ENCODE peak calls at places on chromosomes 7 and 10, in eight cellular contexts. V is activated CD8-positive, alpha-beta memory T cell treated with anti-CD3 and anti-CD28 coated beads for 48 hours; U is B cell; R is NCI-H1417; S is lower leg skin; J is effector CD4-positive, alpha-beta T cell; F is activated CD4-positive, alpha-beta memory T cell treated with anti-CD3 and anti-CD28 coated beads, Interleukin-2, amount 10 ng/mL, durations not matched to agents 7 days and 5 days; D is IMR-90. H is an unnamed sample.

GRCh38 chr10:95906675-95907453 is 911 bp upstream of the CC2D2B start:
- DNase-seq in V (peak; percentile 6), S (peak; percentile 25), U (peak; percentile 50), R (peak; percentile 67), F (peak; percentile 49), D (peak; percentile 67), J (no peak), H (no peak)

GRCh38 chr7:142882338-142882678 is 3.2 kb downstream of the TRPV6 start:
- DNase-seq in R (no peak), D (no peak), S (no peak), F (no peak), U (no peak), J (no peak), V (no peak), H (no peak)

GRCh38 chr7:155298834-155299538 is 1.3 kb downstream of the INSIG1 start:
- DNase-seq in F (peak; percentile 99), U (peak; percentile 94), S (peak; percentile 96), R (peak; percentile 93), J (peak; percentile 93), V (peak; percentile 74), D (peak; percentile 98), H (peak; percentile 69)

GRCh38 chr10:1094112-1095057 is 38.2 kb downstream of the WDR37 start:
- DNase-seq in J (no peak), D (no peak), F (peak; percentile 42), S (no peak), U (no peak), V (no peak), R (no peak), H (no peak)

GRCh38 chr7:134720091-134720935 is 59.1 kb upstream of the CALD1 start:
- DNase-seq in D (peak; percentile 72), F (no peak), S (no peak), V (no peak), R (no peak), J (no peak), U (no peak), H (no peak)

GRCh38 chr10:32971536-32972091 is 13.6 kb upstream of the ITGB1 start:
- DNase-seq in D (no peak), R (peak; percentile 57), J (no peak), F (no peak), U (no peak), V (no peak), S (no peak), H (no peak)

GRCh38 chr10:111151595-111151994 is 74.8 kb downstream of the ADRA2A start:
- DNase-seq in U (no peak), S (no peak), D (no peak), V (no peak), J (no peak), F (no peak), R (peak; percentile 3), H (no peak)

GRCh38 chr7:2845193-2845592 is 1.1 kb upstream of the GNA12 start:
- DNase-seq in R (no peak), F (no peak), V (no peak), D (no peak), J (no peak), S (no peak), U (no peak), H (no peak)

GRCh38 chr10:59099536-59099935 is 76.9 kb upstream of the PHYHIPL start:
- DNase-seq in V (no peak), F (no peak), J (no peak), U (no peak), D (no peak), S (peak; percentile 32), R (no peak), H (no peak)

GRCh38 chr7:156088115-156088514 is 275.9 kb upstream of the SHH start:
- DNase-seq in J (no peak), U (no peak), D (no peak), V (no peak), F (no peak), R (no peak), S (no peak), H (no peak)

GRCh38 chr7:4879401-4880081 is 4.0 kb downstream of the RADIL start:
- DNase-seq in V (no peak), U (no peak), F (no peak), R (no peak), J (no peak), S (no peak), D (no peak), H (no peak)

GRCh38 chr10:4246881-4247358 is 461.9 kb upstream of the KLF6 start:
- DNase-seq in R (no peak), U (no peak), V (no peak), D (peak; percentile 98), S (no peak), F (no peak), J (no peak), H (no peak)

GRCh38 chr10:132397671-132398565 is 918 bp downstream of the PWWP2B start:
- DNase-seq in R (peak; percentile 52), J (peak; percentile 23), V (no peak), S (no peak), U (peak; percentile 75), F (peak; percentile 40), D (peak; percentile 47), H (no peak)

GRCh38 chr7:44101966-44102845 is 1.9 kb upstream of the AEBP1 start:
- DNase-seq in D (peak; percentile 85), V (no peak), F (no peak), S (no peak), U (peak; percentile 44), J (no peak), R (no peak), H (no peak)

GRCh38 chr7:22586806-22587180 is 86.8 kb upstream of the STEAP1B start:
- DNase-seq in R (no peak), S (no peak), J (no peak), V (no peak), D (peak; percentile 66), F (no peak), U (no peak), H (no peak)

GRCh38 chr7:106111671-106112117 is 418 bp downstream of the SYPL1 start:
- DNase-seq in V (no peak), U (no peak), J (no peak), D (no peak), R (peak; percentile 97), F (peak; percentile 48), S (peak; percentile 42), H (peak; percentile 17)

H was measured in 8988T.